ENCODE peak calls at places on chromosomes 1 and 21, in seven cellular contexts. W, B, V, E, F, N and Y are unnamed samples. For H3K36me3, the result is how much of the 10 kb centered on the place peaks cover.

GRCh38 chr1:243718893-243719292 is 131.2 kb downstream of the AKT3 start:
- DNase-seq in B (no peak), F (no peak), V (no peak), W (no peak), N (no peak), E (no peak), Y (no peak)

GRCh38 chr1:202944438-202944921 is 13.6 kb downstream of the ADIPOR1 start:
- DNase-seq in B (no peak), W (no peak), V (no peak), F (no peak), N (no peak), E (no peak), Y (no peak)

GRCh38 chr1:34977210-34977471 is 8.0 kb downstream of the TMEM35B start:
- DNase-seq in B (no peak), E (no peak), V (no peak), W (no peak), F (no peak), N (no peak), Y (no peak)

GRCh38 chr1:3955196-3955772 is 55.2 kb upstream of the C1orf174 start:
- DNase-seq in V (no peak), E (no peak), F (no peak), W (no peak), N (no peak), B (no peak), Y (no peak)

GRCh38 chr21:45861156-45861870 is 120.3 kb upstream of the COL6A1 start:
- DNase-seq in E (no peak), N (no peak), V (no peak), B (no peak), W (no peak), F (no peak), Y (no peak)

GRCh38 chr1:29283804-29284195 is 47.5 kb downstream of the PTPRU start:
- DNase-seq in E (no peak), N (no peak), V (no peak), F (no peak), W (no peak), B (no peak), Y (no peak)

GRCh38 chr1:35005711-35006110 is 20.6 kb upstream of the TMEM35B start:
- DNase-seq in F (no peak), W (no peak), N (no peak), B (no peak), V (no peak), E (no peak), Y (no peak)

GRCh38 chr21:30349572-30349971 is 1.2 kb upstream of the KRTAP23-1 start:
- DNase-seq in E (no peak), V (no peak), W (no peak), B (no peak), F (no peak), N (no peak), Y (no peak)

GRCh38 chr1:201933840-201934430 is 12.4 kb downstream of the LMOD1 start:
- DNase-seq in N (no peak), B (no peak), E (no peak), F (no peak), V (no peak), W (no peak), Y (no peak)

GRCh38 chr1:230677200-230677599 is 34.9 kb downstream of the COG2 start:
- DNase-seq in E (no peak), F (no peak), N (no peak), B (no peak), V (no peak), W (no peak), Y (no peak)
- H3K36me3 ChIP-seq in E (half or more), F (under half), N (half or more), B (half or more), V (half or more), W (under half), Y (under half)

DNA sequence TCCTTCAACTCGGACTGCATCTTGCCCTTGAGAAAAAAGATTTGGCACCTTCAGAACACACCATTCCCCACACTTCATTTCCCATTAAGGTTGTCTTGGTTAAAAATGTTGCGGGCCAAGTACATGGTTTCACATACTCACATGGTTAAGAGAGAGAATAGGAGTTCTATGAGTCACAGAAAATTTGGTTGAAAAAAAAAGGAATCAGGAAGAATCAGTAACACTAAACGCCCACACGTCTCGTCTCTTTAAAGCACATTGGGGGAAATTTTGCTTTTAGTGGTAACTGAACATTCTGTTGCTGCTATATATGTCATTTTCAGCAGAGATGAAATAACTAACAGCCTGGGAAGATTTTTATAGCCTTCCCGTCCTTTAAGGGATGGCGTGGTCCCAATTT is 132.9 kb upstream of the ERG start:
- DNase-seq in V (no peak), F (no peak), N (no peak), E (no peak), W (no peak), B (no peak), Y (peak)
- H3K4me3 ChIP-seq in V (no peak), F (peak), N (no peak), E (no peak), W (no peak), B (no peak), Y (no peak)

GRCh38 chr1:39261712-39262221 is 57.3 kb downstream of the MACF1 start:
- DNase-seq in N (no peak), F (no peak), V (no peak), W (no peak), E (no peak), B (no peak), Y (no peak)

GRCh38 chr1:39258146-39258924 is 53.8 kb downstream of the MACF1 start:
- DNase-seq in E (peak), N (peak), F (peak), W (peak), B (peak), V (no peak), Y (peak)

GRCh38 chr1:39255212-39255611 is 50.7 kb downstream of the MACF1 start:
- DNase-seq in F (no peak), N (no peak), W (no peak), B (no peak), V (no peak), E (no peak), Y (no peak)

GRCh38 chr1:39262802-39263201 is 58.3 kb downstream of the MACF1 start:
- DNase-seq in F (no peak), B (no peak), W (no peak), E (no peak), N (no peak), V (no peak), Y (no peak)

GRCh38 chr1:39258925-39259244 is 54.4 kb downstream of the MACF1 start:
- DNase-seq in F (no peak), N (no peak), E (no peak), B (no peak), V (no peak), W (no peak), Y (no peak)
- H3K36me3 ChIP-seq in F (under half), N (half or more), E (half or more), B (half or more), V (half or more), W (under half), Y (half or more)

GRCh38 chr1:14876747-14877146 is 276.8 kb upstream of the TMEM51 start:
- DNase-seq in W (no peak), F (no peak), V (no peak), B (no peak), N (no peak), E (no peak), Y (no peak)
- H3K4me3 ChIP-seq in W (no peak), F (no peak), V (no peak), B (no peak), N (no peak), E (no peak), Y (no peak)

DNA sequence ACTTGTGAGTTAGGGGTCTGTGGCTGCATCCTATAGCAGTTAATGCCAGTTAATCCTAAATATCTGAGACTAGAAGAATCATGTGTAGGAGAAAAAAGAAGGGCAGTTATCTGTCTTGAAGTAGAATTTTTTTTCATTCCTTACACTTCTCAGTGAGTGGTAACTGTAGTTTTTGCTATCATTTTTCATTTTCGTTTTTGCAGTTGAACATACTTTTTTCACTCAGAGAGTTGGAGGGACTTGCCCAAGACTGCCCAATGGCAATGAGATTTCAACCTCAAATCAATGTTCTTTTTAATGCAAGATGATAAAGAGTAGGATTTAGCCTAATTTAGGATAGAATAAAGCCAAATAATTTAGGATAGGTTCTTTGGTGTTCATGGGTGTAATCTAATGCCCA is 5.5 kb downstream of the PRDX6 start:
- DNase-seq in W (no peak), E (no peak), F (no peak), V (no peak), B (no peak), N (no peak), Y (no peak)
- H3K36me3 ChIP-seq in W (half or more), E (half or more), F (half or more), V (half or more), B (half or more), N (half or more), Y (half or more)

GRCh38 chr1:23527366-23527765 is 3.7 kb downstream of the E2F2 start:
- DNase-seq in E (no peak), W (no peak), V (no peak), B (no peak), N (no peak), F (no peak), Y (no peak)

GRCh38 chr1:23524163-23524562 is 6.9 kb downstream of the E2F2 start:
- DNase-seq in N (no peak), B (no peak), F (no peak), E (no peak), W (no peak), V (no peak), Y (no peak)

GRCh38 chr1:23524716-23525401 is 6.2 kb downstream of the E2F2 start:
- DNase-seq in V (no peak), E (peak), B (peak), F (no peak), N (no peak), W (no peak), Y (no peak)

GRCh38 chr1:23526329-23527041 is 4.5 kb downstream of the E2F2 start:
- DNase-seq in E (no peak), W (no peak), N (no peak), V (no peak), F (no peak), B (no peak), Y (no peak)

GRCh38 chr1:23525558-23526174 is 5.4 kb downstream of the E2F2 start:
- DNase-seq in N (no peak), V (no peak), B (no peak), E (no peak), W (no peak), F (no peak), Y (no peak)
- H3K4me3 ChIP-seq in N (no peak), V (no peak), B (no peak), E (no peak), W (no peak), F (no peak), Y (no peak)

DNA sequence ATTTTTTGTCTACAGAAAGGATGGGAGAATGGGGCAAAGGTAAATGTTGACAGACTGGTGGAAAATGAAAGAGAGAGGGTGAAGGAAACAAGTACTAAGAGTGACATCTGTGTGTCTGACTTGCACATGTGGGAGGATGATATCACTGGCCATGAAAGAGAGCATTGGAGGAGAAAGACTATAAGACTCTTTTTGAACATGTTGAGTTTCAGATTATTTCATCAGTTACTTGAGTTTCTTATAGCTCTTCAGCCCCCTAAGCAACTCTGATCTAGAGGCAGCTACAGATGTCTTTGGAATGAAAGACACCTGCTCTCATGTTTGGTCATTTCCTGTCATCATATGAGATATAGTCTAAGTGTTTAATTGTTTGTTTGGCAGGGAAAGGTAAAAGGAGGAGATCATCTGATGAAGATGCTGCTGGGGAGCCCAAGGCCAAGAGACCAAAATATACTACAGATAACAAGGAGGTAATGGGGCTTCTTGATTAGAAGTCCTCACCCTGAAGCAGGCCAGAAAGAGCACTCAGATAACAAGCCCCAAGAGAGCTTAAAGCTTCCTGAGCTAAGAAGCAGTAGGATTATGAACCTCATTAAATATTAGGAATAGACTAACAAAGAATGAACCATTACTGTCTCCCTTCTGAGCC is 4.5 kb downstream of the POLR3C start:
- DNase-seq in W (no peak), B (no peak), V (no peak), E (no peak), F (no peak), N (no peak), Y (no peak)
- H3K36me3 ChIP-seq in W (under half), B (half or more), V (half or more), E (half or more), F (under half), N (half or more), Y (half or more)

GRCh38 chr1:60959701-60960100 is 122.7 kb upstream of the NFIA start:
- DNase-seq in F (no peak), B (no peak), E (no peak), W (no peak), V (no peak), N (no peak), Y (no peak)
- H3K4me3 ChIP-seq in F (no peak), B (no peak), E (no peak), W (no peak), V (no peak), N (no peak), Y (no peak)

DNA sequence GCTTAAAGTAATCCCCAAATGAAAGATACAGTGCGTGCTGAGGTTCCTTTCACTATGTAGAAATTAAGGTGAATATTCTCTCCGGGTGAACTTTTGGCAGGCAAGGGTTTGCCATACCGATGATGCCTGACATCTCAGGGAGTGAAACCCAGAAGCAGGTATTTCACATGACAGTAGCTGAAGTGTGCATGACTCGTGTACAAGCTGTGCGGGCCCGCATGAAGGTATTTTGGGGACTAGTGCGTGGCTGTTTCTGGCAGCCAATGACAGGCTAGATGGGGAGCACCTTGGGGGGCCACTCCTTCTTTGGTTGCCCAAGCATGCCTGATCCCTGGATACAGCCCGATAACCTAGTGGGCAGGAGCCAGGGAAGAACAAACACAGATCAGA is 569.0 kb downstream of the SMYD3 start:
- DNase-seq in N (no peak), B (no peak), V (no peak), F (no peak), W (no peak), E (no peak), Y (no peak)
- H3K36me3 ChIP-seq in N (under half), B (under half), V (under half), F (under half), W (under half), E (under half), Y (under half)